ENCODE peak calls at places on chromosomes 16 and 17, in four cellular contexts. M is transverse colon, D is sigmoid colon, O is breast epithelium. C is an unnamed sample.

GRCh38 chr17:50110591-50111349 is 15.6 kb downstream of the PDK2 start:
- DNase-seq in M (no peak), D (no peak), O (no peak), C (no peak)

GRCh38 chr16:76531236-76531635 is 254.0 kb downstream of the CNTNAP4 start:
- DNase-seq in M (no peak), D (no peak), O (no peak), C (no peak)

GRCh38 chr17:83186751-83187421 is 107.5 kb downstream of the METRNL start:
- DNase-seq in M (no peak), D (no peak), O (peak; percentile 12), C (no peak)

GRCh38 chr16:64910351-64910750 is 211.5 kb downstream of the CDH11 start:
- DNase-seq in M (no peak), D (no peak), O (no peak), C (no peak)

GRCh38 chr17:32497431-32498205 is 10.8 kb downstream of the CDK5R1 start:
- DNase-seq in M (no peak), D (peak; percentile 49), O (no peak), C (no peak)

GRCh38 chr17:4631836-4632582 is 9.5 kb downstream of the ALOX15 start:
- DNase-seq in M (no peak), D (no peak), O (no peak), C (no peak)

GRCh38 chr16:73214825-73215481 is 167.0 kb upstream of the ZFHX3 start:
- DNase-seq in M (no peak), D (no peak), O (no peak), C (no peak)

GRCh38 chr16:85306071-85306792 is 194.0 kb upstream of the CIBAR2 start:
- DNase-seq in M (peak; percentile 87), D (peak; percentile 96), O (peak; percentile 90), C (peak; percentile 96)

GRCh38 chr16:26667271-26667703 is 399.4 kb upstream of the C16orf82 start:
- DNase-seq in M (no peak), D (no peak), O (no peak), C (no peak)

GRCh38 chr16:67248401-67249177 is at the start of gene SLC9A5:
- DNase-seq in M (no peak), D (peak; percentile 75), O (no peak), C (peak; percentile 89)

GRCh38 chr17:77476920-77477805 is 336.4 kb downstream of the SEC14L1 start:
- DNase-seq in M (peak; percentile 65), D (peak; percentile 97), O (peak; percentile 67), C (no peak)

GRCh38 chr17:78123258-78123929 is 5.2 kb downstream of the TMC6 start:
- DNase-seq in M (no peak), D (no peak), O (no peak), C (no peak)

GRCh38 chr17:32486701-32487459 is at the start of gene CDK5R1:
- DNase-seq in M (peak; percentile 77), D (no peak), O (no peak), C (peak; percentile 94)

GRCh38 chr17:76816590-76817135 is 51.5 kb upstream of the MGAT5B start:
- DNase-seq in M (peak; percentile 31), D (no peak), O (no peak), C (no peak)

GRCh38 chr17:44128383-44128782 is 4.9 kb upstream of the HDAC5 start:
- DNase-seq in M (no peak), D (no peak), O (no peak), C (no peak)

GRCh38 chr16:47778106-47778803 is 317.1 kb downstream of the PHKB start:
- DNase-seq in M (no peak), D (no peak), O (no peak), C (no peak)

GRCh38 chr17:40608061-40608581 is 39.5 kb downstream of the SMARCE1 start:
- DNase-seq in M (no peak), D (no peak), O (no peak), C (no peak)

GRCh38 chr16:4414187-4414909 is 2.0 kb downstream of the CORO7 start:
- DNase-seq in M (peak; percentile 61), D (no peak), O (no peak), C (peak; percentile 82)

GRCh38 chr17:35765086-35765710 is 4.5 kb downstream of the C17orf50 start:
- DNase-seq in M (no peak), D (no peak), O (no peak), C (no peak)

GRCh38 chr16:1823821-1824220 is 2.8 kb downstream of the HAGH start:
- DNase-seq in M (no peak), D (no peak), O (no peak), C (no peak)

GRCh38 chr17:45431531-45432404 is 902 bp downstream of the ARHGAP27 start:
- DNase-seq in M (peak; percentile 96), D (no peak), O (peak; percentile 84), C (peak; percentile 96)

GRCh38 chr17:1724351-1724868 is at the start of gene WDR81:
- DNase-seq in M (peak; percentile 94), D (peak; percentile 96), O (peak; percentile 86), C (peak; percentile 99)

GRCh38 chr17:38344127-38344745 is 480 bp upstream of the GPR179 start:
- DNase-seq in M (no peak), D (no peak), O (no peak), C (no peak)

GRCh38 chr16:50335198-50335958 is 33.4 kb downstream of the BRD7 start:
- DNase-seq in M (no peak), D (no peak), O (no peak), C (no peak)

GRCh38 chr16:89913408-89914387 is 5.0 kb upstream of the MC1R start:
- DNase-seq in M (no peak), D (no peak), O (no peak), C (no peak)
- TF ChIP-seq POLR2AphosphoS5 in M (peak; percentile 20), D (no peak), O (no peak), C (peak; percentile 48)

DNA sequence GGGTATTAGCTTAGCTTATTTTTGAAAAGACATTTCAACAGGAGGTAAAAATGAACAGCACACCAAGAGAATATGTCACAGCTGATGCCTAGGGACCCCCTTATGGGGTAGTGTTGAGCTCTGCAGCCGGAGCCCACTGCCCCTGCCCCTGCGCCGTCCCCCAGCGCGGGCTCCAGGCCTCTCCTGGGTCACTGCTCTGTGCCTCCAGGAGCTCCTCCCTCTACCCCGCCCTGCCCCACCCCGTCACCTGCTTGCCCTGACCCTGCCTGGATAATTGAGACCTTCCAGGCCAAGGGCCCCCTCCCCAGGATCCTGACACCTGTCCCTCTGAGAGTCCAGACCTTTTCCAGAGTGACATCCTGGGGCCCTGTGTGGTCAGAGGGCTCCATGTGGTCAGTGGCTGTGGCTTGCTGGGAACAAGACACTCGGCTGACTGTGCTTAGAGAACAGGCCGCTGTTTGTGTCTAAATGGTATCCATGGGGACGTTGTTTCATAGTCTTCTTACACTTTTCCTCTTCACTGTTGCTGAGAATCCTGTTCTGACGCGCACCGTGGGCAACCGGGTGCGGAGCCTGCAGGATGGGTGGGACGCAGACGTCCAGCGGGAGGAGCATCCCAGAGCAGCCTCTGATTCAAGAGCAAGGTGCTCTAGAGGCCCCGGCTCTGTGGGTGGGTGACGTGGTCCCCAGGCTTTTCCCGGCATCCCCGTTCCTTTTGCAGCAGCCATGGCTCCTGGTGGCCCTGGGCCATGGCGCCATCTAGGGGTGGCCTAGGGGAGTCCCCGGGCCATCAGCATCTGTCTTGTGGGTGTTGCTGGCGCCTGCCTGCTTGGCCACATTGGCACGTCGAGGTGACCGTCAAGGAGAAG is 20.0 kb upstream of the WFIKKN1 start:
- DNase-seq in M (peak; percentile 68), D (peak; percentile 72), O (no peak), C (peak; percentile 86)
- TF ChIP-seq POLR2A in M (no peak), D (no peak), O (no peak), C (no peak)

DNA sequence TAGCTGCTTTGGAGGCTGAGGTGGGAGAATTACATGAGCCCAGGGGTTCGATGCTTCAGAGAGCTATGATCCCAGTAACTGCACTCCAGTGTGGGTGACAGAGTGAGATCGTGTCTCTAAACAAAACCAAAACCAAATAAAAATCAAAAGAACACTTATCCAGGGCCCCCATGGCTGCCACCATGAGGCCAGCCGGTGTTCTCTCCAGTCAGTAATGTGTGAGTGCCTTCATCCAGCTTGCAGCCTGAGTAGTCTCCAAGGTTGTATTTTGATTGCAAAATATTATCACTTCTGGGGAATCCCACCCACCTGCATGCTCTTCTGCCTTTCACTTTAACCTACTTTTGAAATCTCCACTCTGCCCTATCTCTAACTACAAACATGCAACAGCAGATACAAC is 221.0 kb upstream of the WSB1 start:
- DNase-seq in M (no peak), D (no peak), O (no peak), C (no peak)
- H3K9me3 ChIP-seq in M (no peaks in the 10 kb centered on the region), D (no peaks in the 10 kb centered on the region), O (no peaks in the 10 kb centered on the region), C (no peaks in the 10 kb centered on the region)

DNA sequence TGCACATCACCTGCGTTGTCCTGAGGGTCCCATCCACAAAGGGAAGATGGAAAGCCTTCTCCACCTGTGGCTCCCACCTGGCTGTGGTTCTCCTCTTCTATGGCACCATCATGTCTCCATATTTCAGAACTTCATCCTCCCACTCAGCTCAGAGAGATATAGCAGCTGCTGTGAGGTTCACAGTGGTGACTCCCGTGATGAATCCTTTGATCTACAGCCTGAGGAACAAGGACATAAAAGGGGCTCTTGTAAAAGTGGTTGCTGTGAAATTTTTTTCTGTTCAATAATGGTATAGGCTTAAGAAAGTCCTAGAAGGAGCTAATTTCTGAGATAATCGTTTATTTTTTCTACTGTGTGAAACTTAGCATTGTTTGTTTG is 18.7 kb downstream of the ZNF200 start:
- DNase-seq in M (no peak), D (no peak), O (no peak), C (no peak)
- TF ChIP-seq POLR2AphosphoS5 in M (no peak), D (no peak), O (no peak), C (no peak)

C was measured in spleen.